ENCODE peak calls at places on chromosome 1, in four cellular contexts. I, S, Z and J are unnamed samples.
A peak's percentile ranks its signal among the peaks of the same experiment; 100 is the strongest.

GRCh38 chr1:232267092-232267836 is 362.7 kb downstream of the SIPA1L2 start:
- ATAC-seq in I (no peak), S (no peak), Z (no peak), J (peak; percentile 58)

GRCh38 chr1:59539961-59540681 is 243.2 kb downstream of the FGGY start:
- ATAC-seq in I (no peak), S (no peak), Z (no peak), J (no peak)

GRCh38 chr1:172177849-172178248 is 242.6 kb upstream of the C1orf105 start:
- ATAC-seq in I (no peak), S (no peak), Z (no peak), J (peak; percentile 55)

GRCh38 chr1:147840909-147841308 is 61.7 kb upstream of the GJA8 start:
- ATAC-seq in I (peak; percentile 43), S (no peak), Z (no peak), J (no peak)

GRCh38 chr1:207172885-207173284 is 68.9 kb downstream of the C4BPA start:
- ATAC-seq in I (no peak), S (no peak), Z (no peak), J (peak; percentile 74)

GRCh38 chr1:32431736-32432400 is 33.0 kb upstream of the ZBTB8B start:
- ATAC-seq in I (no peak), S (no peak), Z (peak; percentile 26), J (no peak)

GRCh38 chr1:84117868-84118267 is 26.2 kb upstream of the PRKACB start:
- ATAC-seq in I (no peak), S (no peak), Z (no peak), J (peak; percentile 23)

GRCh38 chr1:193031431-193031830 is 27.7 kb downstream of the UCHL5 start:
- ATAC-seq in I (peak; percentile 50), S (no peak), Z (peak; percentile 29), J (no peak)

GRCh38 chr1:27137544-27138075 is 17.3 kb downstream of the SLC9A1 start:
- ATAC-seq in I (no peak), S (no peak), Z (peak; percentile 37), J (peak; percentile 56)

GRCh38 chr1:214476229-214476957 is 75.0 kb downstream of the PTPN14 start:
- ATAC-seq in I (no peak), S (no peak), Z (no peak), J (peak; percentile 64)

GRCh38 chr1:10634075-10634427 is 159.3 kb downstream of the PEX14 start:
- ATAC-seq in I (no peak), S (no peak), Z (no peak), J (no peak)

GRCh38 chr1:32742956-32743355 is 40.4 kb upstream of the SYNC start:
- ATAC-seq in I (peak; percentile 22), S (no peak), Z (no peak), J (peak; percentile 48)

GRCh38 chr1:226223157-226223785 is at the start of gene MIXL1:
- ATAC-seq in I (peak; percentile 60), S (peak; percentile 17), Z (peak; percentile 18), J (peak; percentile 36)

GRCh38 chr1:206662396-206663092 is 22.2 kb upstream of the MAPKAPK2 start:
- ATAC-seq in I (no peak), S (peak; percentile 45), Z (peak; percentile 78), J (no peak)

GRCh38 chr1:107404756-107405155 is 263.9 kb downstream of the NTNG1 start:
- ATAC-seq in I (no peak), S (no peak), Z (no peak), J (no peak)

GRCh38 chr1:86016076-86016746 is 140.4 kb downstream of the COL24A1 start:
- ATAC-seq in I (no peak), S (no peak), Z (peak; percentile 54), J (no peak)

GRCh38 chr1:3856923-3857790 is at the start of the genes CEP104 and DFFB:
- ATAC-seq in I (peak; percentile 96), S (peak; percentile 98), Z (peak; percentile 98), J (peak; percentile 99)

GRCh38 chr1:59292557-59292956 is 4.3 kb upstream of the FGGY start:
- ATAC-seq in I (no peak), S (no peak), Z (no peak), J (peak; percentile 14)

GRCh38 chr1:217674330-217674729 is 43.2 kb downstream of the SPATA17 start:
- ATAC-seq in I (no peak), S (no peak), Z (no peak), J (no peak)

GRCh38 chr1:54407957-54408700 is 1.9 kb upstream of the SSBP3 start:
- ATAC-seq in I (no peak), S (no peak), Z (no peak), J (peak; percentile 58)

GRCh38 chr1:150981805-150982712 is at the start of gene ANXA9:
- ATAC-seq in I (peak; percentile 23), S (peak; percentile 22), Z (peak; percentile 27), J (peak; percentile 67)

GRCh38 chr1:179263121-179263520 is 30.5 kb upstream of the SOAT1 start:
- ATAC-seq in I (no peak), S (no peak), Z (no peak), J (no peak)

GRCh38 chr1:171596705-171597104 is 25.3 kb upstream of the MYOCOS start:
- ATAC-seq in I (no peak), S (no peak), Z (no peak), J (no peak)